ENCODE peak calls at places on chromosomes 1 and 21, in nine cellular contexts. F is bronchial epithelial cell, Y is Panc1, C is neural crest cell, N is cardiac fibroblast, S is colonic mucosa, T is breast epithelium, Q is SK-N-SH, L is upper lobe of right lung. W is an unnamed sample.

GRCh38 chr1:8595919-8596318 is 221.5 kb downstream of the RERE start:
- DNase-seq in F (no peak), Y (no peak), C (no peak), N (no peak), S (no peak), T (no peak), Q (no peak), L (no peak), W (no peak)

GRCh38 chr1:110087812-110088738 is 17.6 kb upstream of the ALX3 start:
- DNase-seq in F (peak), Y (peak), C (peak), N (peak), S (peak), T (no peak), Q (peak), L (no peak), W (peak)

GRCh38 chr1:230465701-230466100 is 39.6 kb upstream of the PGBD5 start:
- DNase-seq in F (no peak), Y (no peak), C (no peak), N (no peak), S (no peak), T (no peak), Q (no peak), L (no peak), W (no peak)

GRCh38 chr1:40783001-40783905 is at the start of gene KCNQ4:
- DNase-seq in F (no peak), Y (no peak), C (peak), N (no peak), S (peak), T (peak), Q (peak), L (peak), W (peak)

GRCh38 chr1:157085416-157085815 is 14.2 kb downstream of the ETV3L start:
- DNase-seq in F (no peak), Y (no peak), C (no peak), N (peak), S (peak), T (no peak), Q (no peak), L (peak), W (no peak)

GRCh38 chr21:42746593-42747266 is 93.3 kb downstream of the PDE9A start:
- DNase-seq in F (no peak), Y (no peak), C (no peak), N (no peak), S (no peak), T (no peak), Q (no peak), L (peak), W (no peak)

GRCh38 chr1:163182330-163182949 is 20.3 kb downstream of the RGS5 start:
- DNase-seq in F (no peak), Y (no peak), C (no peak), N (no peak), S (no peak), T (no peak), Q (no peak), L (no peak), W (no peak)

GRCh38 chr21:46475296-46475695 is 16.6 kb downstream of the DIP2A start:
- DNase-seq in F (no peak), Y (no peak), C (no peak), N (no peak), S (no peak), T (no peak), Q (no peak), L (no peak), W (no peak)

GRCh38 chr1:23629728-23630290 is 61.8 kb upstream of the RPL11 start:
- DNase-seq in F (peak), Y (no peak), C (no peak), N (no peak), S (no peak), T (no peak), Q (no peak), L (no peak), W (no peak)

GRCh38 chr21:16046625-16047340 is 317.0 kb downstream of the USP25 start:
- DNase-seq in F (peak), Y (no peak), C (no peak), N (no peak), S (no peak), T (no peak), Q (no peak), L (no peak), W (peak)

GRCh38 chr21:43864313-43864805 is 664 bp upstream of the AGPAT3 start:
- DNase-seq in F (no peak), Y (no peak), C (peak), N (peak), S (peak), T (peak), Q (peak), L (peak), W (no peak)

GRCh38 chr1:60132985-60133673 is 59.6 kb upstream of the C1orf87 start:
- DNase-seq in F (peak), Y (no peak), C (no peak), N (peak), S (peak), T (no peak), Q (peak), L (no peak), W (no peak)

GRCh38 chr21:44901391-44902074 is 19.2 kb downstream of the ITGB2 start:
- DNase-seq in F (no peak), Y (no peak), C (no peak), N (no peak), S (no peak), T (no peak), Q (no peak), L (peak), W (no peak)

GRCh38 chr21:44764319-44765230 is 37.0 kb downstream of the UBE2G2 start:
- DNase-seq in F (no peak), Y (no peak), C (no peak), N (no peak), S (no peak), T (no peak), Q (peak), L (peak), W (no peak)

GRCh38 chr1:201562257-201562656 is 23.3 kb downstream of the NAV1 start:
- DNase-seq in F (peak), Y (no peak), C (no peak), N (peak), S (no peak), T (no peak), Q (peak), L (no peak), W (peak)

GRCh38 chr21:46229133-46229922 is 754 bp upstream of the LSS start:
- DNase-seq in F (no peak), Y (no peak), C (no peak), N (no peak), S (no peak), T (no peak), Q (peak), L (no peak), W (peak)

GRCh38 chr1:210259496-210259895 is 26.9 kb downstream of the SERTAD4 start:
- DNase-seq in F (no peak), Y (no peak), C (no peak), N (peak), S (no peak), T (no peak), Q (no peak), L (no peak), W (no peak)

GRCh38 chr1:58158006-58158405 is 388.5 kb downstream of the OMA1 start:
- DNase-seq in F (no peak), Y (no peak), C (no peak), N (no peak), S (no peak), T (no peak), Q (no peak), L (no peak), W (no peak)

GRCh38 chr1:3651011-3651938 is 1.0 kb upstream of the TP73 start:
- DNase-seq in F (no peak), Y (no peak), C (no peak), N (no peak), S (no peak), T (no peak), Q (no peak), L (peak), W (no peak)

GRCh38 chr1:19156676-19157075 is 53.4 kb downstream of the UBR4 start:
- DNase-seq in F (peak), Y (no peak), C (no peak), N (peak), S (peak), T (peak), Q (no peak), L (no peak), W (no peak)

GRCh38 chr1:245378352-245379144 is 223.8 kb downstream of the KIF26B start:
- DNase-seq in F (no peak), Y (no peak), C (no peak), N (no peak), S (no peak), T (no peak), Q (peak), L (no peak), W (no peak)

GRCh38 chr1:245382981-245383380 is 228.2 kb downstream of the KIF26B start:
- DNase-seq in F (no peak), Y (no peak), C (no peak), N (no peak), S (no peak), T (no peak), Q (no peak), L (no peak), W (no peak)

GRCh38 chr1:245377854-245378253 is 223.1 kb downstream of the KIF26B start:
- DNase-seq in F (no peak), Y (no peak), C (no peak), N (no peak), S (no peak), T (no peak), Q (no peak), L (no peak), W (no peak)

GRCh38 chr1:245383396-245384330 is 228.9 kb downstream of the KIF26B start:
- DNase-seq in F (no peak), Y (no peak), C (no peak), N (no peak), S (no peak), T (no peak), Q (no peak), L (no peak), W (no peak)

GRCh38 chr1:245380790-245381535 is 226.2 kb downstream of the KIF26B start:
- DNase-seq in F (no peak), Y (no peak), C (no peak), N (no peak), S (no peak), T (no peak), Q (peak), L (no peak), W (no peak)
- TF ChIP-seq CTCF in F (no peak), Y (peak), C (peak), N (no peak), S (no peak), T (no peak), Q (peak), L (peak), W (no peak)

GRCh38 chr1:153670859-153671622 is at the start of gene ILF2:
- DNase-seq in F (peak), Y (peak), C (peak), N (peak), S (peak), T (peak), Q (peak), L (peak), W (peak)
- TF ChIP-seq CTCF in F (peak), Y (peak), C (no peak), N (peak), S (no peak), T (no peak), Q (peak), L (peak), W (no peak)

DNA sequence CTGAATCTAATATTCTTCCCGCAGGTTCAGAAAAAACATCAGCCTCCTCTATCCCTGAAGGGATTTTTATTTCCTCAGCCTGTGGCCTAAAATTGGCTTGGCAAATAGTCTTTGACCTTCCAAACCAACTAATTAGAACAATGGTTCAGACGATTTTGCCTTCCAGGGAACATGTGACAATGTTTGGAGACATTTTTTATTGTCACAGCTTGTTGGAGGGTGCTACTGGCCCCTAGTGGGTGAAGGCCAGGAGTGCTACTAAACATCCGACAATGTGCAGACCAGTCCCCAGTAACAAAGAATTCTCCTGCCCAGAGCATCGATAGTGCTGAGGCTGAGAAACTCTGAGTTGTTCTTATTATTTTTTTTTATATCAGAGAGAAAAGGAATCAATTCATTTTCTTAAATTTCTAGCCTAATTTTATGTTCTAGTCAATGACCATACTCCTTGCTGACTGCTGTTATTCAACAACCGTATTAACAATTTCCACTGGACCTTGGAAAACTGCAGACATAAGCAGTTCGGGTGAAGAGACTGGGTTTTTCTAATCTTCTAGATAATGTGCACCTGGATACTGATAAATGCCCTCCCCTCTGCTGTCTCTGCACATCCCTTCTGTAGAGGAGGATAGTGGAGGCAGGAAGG is 280.7 kb downstream of the LMX1A start:
- DNase-seq in F (peak), Y (no peak), C (peak), N (peak), S (no peak), T (no peak), Q (peak), L (no peak), W (peak)
- TF ChIP-seq CTCF in F (peak), Y (peak), C (peak), N (peak), S (peak), T (peak), Q (peak), L (peak), W (peak)

GRCh38 chr21:26055010-26055409 is 115.6 kb downstream of the APP start:
- DNase-seq in F (no peak), Y (no peak), C (no peak), N (no peak), S (no peak), T (no peak), Q (no peak), L (no peak), W (no peak)
- TF ChIP-seq CTCF in F (no peak), Y (no peak), C (no peak), N (no peak), S (no peak), T (no peak), Q (no peak), L (no peak), W (no peak)

GRCh38 chr1:204070895-204071294 is 2.0 kb upstream of the SOX13 start:
- DNase-seq in F (no peak), Y (no peak), C (no peak), N (no peak), S (no peak), T (no peak), Q (no peak), L (no peak), W (no peak)

GRCh38 chr1:204075116-204075636 is 2.3 kb downstream of the SOX13 start:
- DNase-seq in F (no peak), Y (no peak), C (no peak), N (no peak), S (peak), T (no peak), Q (no peak), L (peak), W (peak)

GRCh38 chr1:204074274-204075115 is 1.6 kb downstream of the SOX13 start:
- DNase-seq in F (peak), Y (no peak), C (no peak), N (peak), S (peak), T (no peak), Q (peak), L (peak), W (peak)

GRCh38 chr1:204073837-204074273 is 940 bp downstream of the SOX13 start:
- DNase-seq in F (no peak), Y (no peak), C (no peak), N (peak), S (no peak), T (no peak), Q (no peak), L (no peak), W (peak)

GRCh38 chr1:204072951-204073836 is at the start of gene SOX13:
- DNase-seq in F (peak), Y (peak), C (peak), N (peak), S (peak), T (peak), Q (peak), L (peak), W (peak)
- TF ChIP-seq CTCF in F (peak), Y (no peak), C (peak), N (peak), S (no peak), T (peak), Q (peak), L (peak), W (no peak)

GRCh38 chr1:228902781-228903572 is 167.7 kb downstream of the RHOU start:
- DNase-seq in F (peak), Y (peak), C (no peak), N (peak), S (peak), T (peak), Q (peak), L (no peak), W (peak)

GRCh38 chr1:228900099-228900965 is 165.1 kb downstream of the RHOU start:
- DNase-seq in F (no peak), Y (no peak), C (no peak), N (peak), S (peak), T (peak), Q (peak), L (no peak), W (no peak)

GRCh38 chr1:228903573-228904122 is 168.4 kb downstream of the RHOU start:
- DNase-seq in F (no peak), Y (no peak), C (no peak), N (peak), S (no peak), T (no peak), Q (no peak), L (no peak), W (no peak)

GRCh38 chr1:228900993-228901392 is 165.7 kb downstream of the RHOU start:
- DNase-seq in F (no peak), Y (no peak), C (no peak), N (no peak), S (no peak), T (no peak), Q (no peak), L (no peak), W (no peak)

DNA sequence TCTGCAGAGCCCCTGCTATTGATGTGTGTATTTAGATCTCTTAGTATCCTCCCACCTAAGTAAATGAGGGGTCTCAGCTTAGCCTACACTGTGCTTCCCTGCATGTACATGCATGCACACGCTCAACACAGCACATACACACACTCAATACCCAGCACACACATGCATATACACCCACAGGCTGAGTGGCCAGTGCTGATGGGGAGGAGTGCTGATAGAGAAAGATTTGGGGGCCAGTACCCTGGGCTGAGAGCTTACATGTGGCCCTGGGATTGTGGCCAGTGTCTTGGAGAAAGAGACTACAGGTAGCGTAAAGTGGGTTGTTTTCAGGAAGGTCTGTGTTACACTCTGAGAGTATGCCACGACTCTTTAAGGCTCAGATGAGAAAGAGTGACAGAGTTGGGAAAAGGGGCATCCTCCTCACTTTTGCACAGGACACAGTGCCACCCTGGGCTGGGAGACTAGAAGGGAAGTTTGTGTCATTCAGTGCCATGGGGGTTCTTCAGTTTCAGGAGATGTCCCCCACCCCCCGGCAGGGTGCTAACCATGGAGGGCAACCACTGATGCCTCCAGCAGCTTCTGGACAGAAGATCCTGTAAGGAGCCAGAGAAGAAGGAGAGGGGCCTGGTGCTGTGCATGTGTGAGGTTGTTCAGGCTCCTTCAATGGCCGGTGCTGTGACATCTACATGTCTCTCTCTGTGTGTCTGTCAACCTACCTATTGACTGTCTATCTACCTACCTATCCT is 166.8 kb downstream of the RHOU start:
- DNase-seq in F (no peak), Y (no peak), C (no peak), N (no peak), S (no peak), T (no peak), Q (no peak), L (no peak), W (no peak)
- TF ChIP-seq CTCF in F (no peak), Y (no peak), C (no peak), N (no peak), S (no peak), T (no peak), Q (no peak), L (no peak), W (no peak)

GRCh38 chr1:178051071-178051470 is 42.8 kb upstream of the RASAL2 start:
- DNase-seq in F (no peak), Y (no peak), C (no peak), N (peak), S (no peak), T (no peak), Q (no peak), L (no peak), W (no peak)
- TF ChIP-seq CTCF in F (no peak), Y (no peak), C (no peak), N (no peak), S (no peak), T (no peak), Q (no peak), L (no peak), W (no peak)

DNA sequence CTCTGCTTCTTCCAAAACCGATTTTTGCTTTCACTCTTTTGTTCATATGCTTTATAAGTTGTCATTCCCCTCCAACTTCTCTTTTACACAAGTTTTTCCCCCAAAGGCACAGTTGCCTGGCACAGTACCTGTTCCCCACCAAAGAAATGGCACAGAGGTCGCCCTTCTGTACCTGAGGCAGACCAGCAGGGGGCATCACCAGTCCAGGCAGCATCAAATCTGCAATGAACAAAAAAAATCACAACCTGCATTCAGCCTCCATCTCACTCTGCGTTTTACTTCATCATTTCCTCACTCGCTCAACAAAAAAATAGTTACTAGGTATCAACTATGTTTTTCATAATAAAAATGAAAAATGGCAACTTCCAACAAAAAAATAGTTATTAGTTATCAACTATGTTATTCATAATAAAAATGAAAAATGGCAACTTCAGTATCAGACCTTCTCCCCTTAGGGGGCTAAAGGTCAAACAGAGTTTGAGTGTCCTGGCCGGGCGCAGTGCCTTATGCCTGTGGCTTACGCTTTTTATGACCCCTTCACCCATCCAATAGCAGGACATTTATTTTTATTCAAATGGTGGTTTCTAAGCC is 4.1 kb downstream of the EIF2D start:
- DNase-seq in F (peak), Y (no peak), C (peak), N (peak), S (peak), T (no peak), Q (peak), L (no peak), W (no peak)
- TF ChIP-seq CTCF in F (peak), Y (peak), C (peak), N (peak), S (peak), T (peak), Q (peak), L (peak), W (peak)